ENCODE peak calls at places on chromosomes 13 and 19, in four cellular contexts. P is heart right ventricle, F is H9, H is stomach. A is an unnamed sample.
A peak's percentile ranks its signal among the peaks of the same experiment; 100 is the strongest.

GRCh38 chr13:28429685-28430290 is 65.1 kb downstream of the FLT1 start:
- DNase-seq in P (no peak), F (peak; percentile 87), H (no peak), A (no peak)

GRCh38 chr19:3821156-3821555 is 35.0 kb upstream of the MATK start:
- DNase-seq in P (no peak), F (no peak), H (no peak), A (no peak)

GRCh38 chr13:93776936-93777335 is 550.3 kb downstream of the GPC6 start:
- DNase-seq in P (no peak), F (no peak), H (no peak), A (no peak)

GRCh38 chr19:17475541-17476115 is 5.3 kb downstream of the SLC27A1 start:
- DNase-seq in P (peak; percentile 61), F (no peak), H (peak; percentile 65), A (peak; percentile 95)

GRCh38 chr19:33394723-33395560 is 21.4 kb downstream of the CEBPG start:
- DNase-seq in P (no peak), F (no peak), H (no peak), A (no peak)

GRCh38 chr19:45061965-45062364 is 14.3 kb downstream of the ZNF296 start:
- DNase-seq in P (no peak), F (no peak), H (no peak), A (no peak)

GRCh38 chr13:28535734-28536133 is 40.8 kb upstream of the FLT1 start:
- DNase-seq in P (no peak), F (no peak), H (no peak), A (no peak)

GRCh38 chr13:98810746-98811145 is 58.3 kb upstream of the SLC15A1 start:
- DNase-seq in P (no peak), F (no peak), H (no peak), A (no peak)

GRCh38 chr13:95354680-95355487 is 53.6 kb upstream of the ABCC4 start:
- DNase-seq in P (no peak), F (no peak), H (peak; percentile 28), A (no peak)

GRCh38 chr19:58479736-58480480 is 3.8 kb downstream of the ZNF446 start:
- DNase-seq in P (no peak), F (peak; percentile 20), H (no peak), A (no peak)

GRCh38 chr19:49846408-49846807 is 4.6 kb upstream of the PTOV1 start:
- DNase-seq in P (no peak), F (no peak), H (no peak), A (no peak)
- H3K27ac ChIP-seq in P (no peak overlapping the region), F (no peak overlapping the region), H (no peak overlapping the region), A (no peak overlapping the region)

GRCh38 chr19:6272913-6273600 is 6.7 kb downstream of the MLLT1 start:
- DNase-seq in P (no peak), F (no peak), H (no peak), A (no peak)

GRCh38 chr19:6274756-6275155 is 5.0 kb downstream of the MLLT1 start:
- DNase-seq in P (peak; percentile 48), F (no peak), H (no peak), A (no peak)

GRCh38 chr19:6276447-6276846 is 3.3 kb downstream of the MLLT1 start:
- DNase-seq in P (peak; percentile 70), F (no peak), H (no peak), A (no peak)

GRCh38 chr19:6273701-6274601 is 5.8 kb downstream of the MLLT1 start:
- DNase-seq in P (peak; percentile 80), F (no peak), H (peak; percentile 83), A (peak; percentile 83)

DNA sequence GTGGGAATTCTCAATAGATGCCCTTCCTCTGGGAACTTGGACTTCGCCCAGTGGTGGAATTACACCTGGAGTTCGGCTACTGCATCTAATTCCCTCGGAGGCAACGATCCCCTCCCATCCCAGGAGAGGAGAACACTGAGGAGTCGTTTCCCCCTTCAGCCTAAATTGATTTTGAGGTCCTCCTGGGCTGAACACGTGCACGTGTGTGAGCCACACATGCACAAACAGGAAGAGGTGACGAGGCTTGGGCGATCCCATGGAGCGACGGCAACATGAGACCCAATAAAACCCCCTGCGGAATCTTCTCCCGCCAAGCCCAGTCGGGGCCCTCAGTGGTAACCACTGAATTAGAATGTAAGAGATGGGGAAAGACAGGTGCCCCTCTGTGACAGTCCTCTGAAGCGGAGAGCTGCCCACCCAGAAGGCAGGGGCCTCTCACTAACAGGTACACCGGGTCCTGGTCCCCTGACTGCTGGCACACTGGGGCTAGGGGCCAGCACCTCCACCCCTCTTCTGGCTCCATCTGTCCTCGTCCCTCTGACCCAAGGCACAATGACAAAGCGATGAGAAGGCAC is 4.5 kb downstream of the MLLT1 start:
- DNase-seq in P (no peak), F (no peak), H (no peak), A (no peak)
- H3K27ac ChIP-seq in P (peak overlapping the region; percentile 93), F (no peak overlapping the region), H (peak overlapping the region; percentile 94), A (no peak overlapping the region)

GRCh38 chr19:2425622-2426581 is 1.5 kb downstream of the TIMM13 start:
- DNase-seq in P (no peak), F (peak; percentile 39), H (no peak), A (no peak)
- H3K27ac ChIP-seq in P (no peak overlapping the region), F (no peak overlapping the region), H (no peak overlapping the region), A (peak overlapping the region; percentile 12)

DNA sequence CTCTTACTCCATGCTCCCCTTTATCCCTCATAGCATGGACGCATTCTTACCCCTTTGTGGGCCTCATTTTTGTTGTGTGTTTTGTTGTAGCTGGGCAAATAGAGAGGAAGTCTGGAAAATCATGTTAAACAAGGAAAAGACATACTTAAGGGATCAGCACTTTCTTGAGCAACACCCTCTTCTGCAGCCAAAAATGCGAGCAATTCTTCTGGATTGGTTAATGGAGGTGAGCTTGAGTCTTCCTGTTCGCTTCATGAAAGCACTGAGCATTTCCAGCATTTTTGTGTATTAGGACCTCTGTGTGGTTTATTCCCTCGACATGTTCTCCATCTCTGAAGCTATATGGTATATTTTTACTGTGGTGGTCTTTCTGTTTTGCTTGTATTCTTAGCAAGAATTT is 5.5 kb downstream of the CCNE1 start:
- DNase-seq in P (no peak), F (no peak), H (no peak), A (no peak)
- H3K27ac ChIP-seq in P (no peak overlapping the region), F (no peak overlapping the region), H (no peak overlapping the region), A (no peak overlapping the region)

DNA sequence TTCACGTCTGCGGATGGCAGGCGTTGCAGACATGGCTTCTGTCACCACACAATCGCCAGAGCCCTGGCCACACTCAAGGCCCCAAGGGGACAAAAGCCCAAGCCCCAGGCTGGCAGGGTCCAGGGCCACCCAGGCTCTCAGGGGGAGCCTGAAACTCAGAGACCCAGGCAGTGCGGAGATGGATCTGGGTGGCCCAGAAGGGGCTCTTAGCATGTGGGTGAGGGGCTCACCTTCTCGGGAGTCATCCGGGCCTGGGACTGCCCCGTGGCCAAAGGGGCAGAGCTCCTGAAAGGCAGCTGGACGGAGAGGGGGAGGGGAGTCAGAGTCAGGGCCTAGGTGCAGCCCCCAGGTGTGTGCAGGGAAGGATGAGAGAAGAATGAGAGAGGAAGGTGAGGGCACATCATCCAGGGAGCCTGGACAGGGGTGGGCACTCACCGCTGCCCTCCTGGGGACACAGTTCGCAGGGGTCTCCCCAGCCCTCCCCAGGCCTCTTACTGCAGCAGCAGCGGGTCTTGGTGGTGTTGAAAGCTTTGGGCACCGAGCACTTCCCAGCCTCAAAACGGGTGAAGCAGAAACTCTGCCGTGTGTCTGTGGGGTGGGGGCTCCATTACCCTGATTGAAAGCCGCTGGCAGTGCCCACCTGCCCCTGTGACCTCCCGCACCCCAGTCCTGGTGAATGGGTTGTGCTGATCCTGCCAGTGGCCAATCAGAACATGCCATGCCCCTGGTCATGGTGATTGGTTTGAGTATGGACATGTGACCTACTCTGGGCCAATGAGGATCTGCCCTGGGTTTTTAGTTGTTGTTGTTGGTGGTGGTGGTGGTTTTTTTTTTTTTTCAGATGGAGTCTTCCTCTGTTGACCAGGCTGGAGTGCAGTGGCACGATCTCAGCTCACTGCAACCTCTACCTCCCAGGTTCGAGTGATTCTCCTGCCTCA is 37.4 kb downstream of the CCL25 start:
- DNase-seq in P (no peak), F (no peak), H (no peak), A (no peak)
- H3K27ac ChIP-seq in P (no peak overlapping the region), F (no peak overlapping the region), H (no peak overlapping the region), A (no peak overlapping the region)

GRCh38 chr19:55648657-55649578 is 906 bp downstream of the CCDC106 start:
- DNase-seq in P (no peak), F (no peak), H (no peak), A (no peak)
- H3K27ac ChIP-seq in P (peak overlapping the region; percentile 90), F (no peak overlapping the region), H (peak overlapping the region; percentile 85), A (no peak overlapping the region)